ENCODE peak calls at places on chromosomes 1 and 21, in six cellular contexts. B, P, S, X, I and Y are unnamed samples.

GRCh38 chr1:48777219-48777895 is 666 bp upstream of the BEND5 start:
- DNase-seq in B (no peak), P (no peak), S (peak), X (peak), I (no peak), Y (no peak)

GRCh38 chr21:16573581-16573980 is 843.8 kb downstream of the USP25 start:
- DNase-seq in B (no peak), P (peak), S (no peak), X (no peak), I (no peak), Y (no peak)

GRCh38 chr1:219161371-219161975 is 12.2 kb upstream of the LYPLAL1 start:
- DNase-seq in B (no peak), P (no peak), S (no peak), X (no peak), I (no peak), Y (no peak)

GRCh38 chr1:2981388-2981787 is 39.9 kb upstream of the ACTRT2 start:
- DNase-seq in B (no peak), P (no peak), S (no peak), X (no peak), I (no peak), Y (no peak)

GRCh38 chr1:17923684-17924083 is 168.6 kb downstream of the ACTL8 start:
- DNase-seq in B (no peak), P (no peak), S (peak), X (no peak), I (no peak), Y (no peak)

GRCh38 chr21:42525228-42525604 is 11.6 kb downstream of the SLC37A1 start:
- DNase-seq in B (no peak), P (no peak), S (no peak), X (no peak), I (no peak), Y (no peak)

GRCh38 chr1:225462714-225463574 is 35.1 kb upstream of the LBR start:
- DNase-seq in B (no peak), P (no peak), S (no peak), X (no peak), I (no peak), Y (no peak)

GRCh38 chr1:226882187-226882586 is 11.8 kb downstream of the PSEN2 start:
- DNase-seq in B (no peak), P (no peak), S (no peak), X (no peak), I (no peak), Y (no peak)

GRCh38 chr1:59244891-59245290 is 52.0 kb upstream of the FGGY start:
- DNase-seq in B (no peak), P (no peak), S (no peak), X (no peak), I (no peak), Y (no peak)

GRCh38 chr1:230708631-230709580 is 5.0 kb downstream of the AGT start:
- DNase-seq in B (no peak), P (no peak), S (peak), X (no peak), I (no peak), Y (no peak)

GRCh38 chr1:117447661-117448060 is 80.4 kb downstream of the MAN1A2 start:
- DNase-seq in B (no peak), P (no peak), S (no peak), X (no peak), I (no peak), Y (no peak)

GRCh38 chr21:42685036-42685435 is 31.6 kb downstream of the PDE9A start:
- DNase-seq in B (no peak), P (no peak), S (no peak), X (no peak), I (no peak), Y (no peak)